ENCODE peak calls at places on chromosomes 11 and 22, in eight cellular contexts. L, Y, A, T, Q, G, R and E are unnamed samples.

GRCh38 chr11:63491614-63492372 is 826 bp upstream of the PLAAT5 start:
- DNase-seq in Q (no peak), A (no peak), G (peak; percentile 85), T (no peak), Y (no peak), R (no peak), L (peak; percentile 27), E (no peak)

GRCh38 chr11:78741794-78742193 is 167.1 kb upstream of the NARS2 start:
- DNase-seq in G (no peak), Q (no peak), T (no peak), Y (no peak), L (no peak), A (no peak), R (no peak), E (no peak)

GRCh38 chr22:49351761-49352221 is 475.9 kb downstream of the BRD1 start:
- DNase-seq in G (no peak), T (no peak), A (no peak), R (no peak), Y (no peak), L (no peak), Q (no peak), E (no peak)

GRCh38 chr11:43947815-43948214 is 5.4 kb downstream of the C11orf96 start:
- DNase-seq in L (no peak), R (peak; percentile 25), Y (no peak), T (no peak), A (no peak), Q (no peak), G (no peak), E (no peak)

GRCh38 chr22:46447906-46448669 is 89.3 kb downstream of the CELSR1 start:
- DNase-seq in T (no peak), L (no peak), R (no peak), A (no peak), Y (no peak), G (no peak), Q (no peak), E (no peak)

GRCh38 chr22:42431401-42432019 is 693 bp downstream of the NFAM1 start:
- DNase-seq in G (no peak), T (no peak), Y (no peak), A (no peak), L (no peak), R (no peak), Q (no peak), E (no peak)

GRCh38 chr11:119905162-119905561 is 176.2 kb upstream of the NECTIN1 start:
- DNase-seq in L (no peak), Y (no peak), T (no peak), R (no peak), G (no peak), Q (no peak), A (no peak), E (no peak)

GRCh38 chr11:62416596-62416995 is 2.2 kb upstream of the SCGB1A1 start:
- DNase-seq in Y (no peak), L (no peak), R (no peak), T (no peak), A (no peak), Q (no peak), G (no peak), E (no peak)

GRCh38 chr11:13874596-13874995 is 87.9 kb upstream of the SPON1 start:
- DNase-seq in T (no peak), Y (no peak), R (no peak), A (no peak), G (no peak), Q (no peak), L (no peak), E (no peak)

GRCh38 chr11:69293819-69294505 is at the start of gene MYEOV:
- DNase-seq in R (no peak), L (no peak), G (peak; percentile 38), Y (peak; percentile 14), T (peak; percentile 66), A (no peak), Q (no peak), E (no peak)

GRCh38 chr11:7575841-7576451 is 62.1 kb downstream of the PPFIBP2 start:
- DNase-seq in R (peak; percentile 74), A (no peak), T (no peak), G (no peak), Y (no peak), Q (no peak), L (peak; percentile 24), E (no peak)

GRCh38 chr11:6403539-6403938 is 13.3 kb downstream of the SMPD1 start:
- DNase-seq in T (no peak), Q (no peak), A (no peak), G (no peak), Y (no peak), R (no peak), L (no peak), E (no peak)

GRCh38 chr11:79439893-79440450 is 858 bp downstream of the TENM4 start:
- DNase-seq in Q (no peak), L (no peak), Y (no peak), A (no peak), T (no peak), R (no peak), G (no peak), E (no peak)

GRCh38 chr11:70669871-70670683 is 271.7 kb downstream of the CTTN start:
- DNase-seq in T (no peak), L (no peak), A (no peak), R (no peak), Q (no peak), Y (no peak), G (no peak), E (no peak)

GRCh38 chr11:80873309-80873999 is 1432.6 kb upstream of the TENM4 start:
- DNase-seq in G (peak; percentile 76), A (no peak), R (no peak), Q (no peak), Y (no peak), L (no peak), T (no peak), E (no peak)

GRCh38 chr11:106695506-106695905 is 322.8 kb downstream of the GUCY1A2 start:
- DNase-seq in R (no peak), G (peak; percentile 81), Y (no peak), A (no peak), Q (no peak), L (no peak), T (peak; percentile 5), E (no peak)

GRCh38 chr11:22624742-22625447 is 728 bp downstream of the FANCF start:
- DNase-seq in L (peak; percentile 68), T (peak; percentile 62), G (peak; percentile 56), R (no peak), A (peak; percentile 33), Y (peak; percentile 45), Q (peak; percentile 66), E (peak; percentile 54)

GRCh38 chr22:37784829-37785495 is 22.8 kb upstream of the GCAT start:
- DNase-seq in Y (no peak), Q (no peak), T (no peak), A (no peak), R (no peak), G (no peak), L (no peak), E (no peak)

GRCh38 chr11:125593113-125593761 is 585 bp downstream of the STT3A start:
- DNase-seq in Y (no peak), Q (no peak), T (peak; percentile 74), R (peak; percentile 26), A (no peak), G (peak; percentile 39), L (peak; percentile 39), E (no peak)

GRCh38 chr11:126172596-126173038 is 38.8 kb downstream of the RPUSD4 start:
- DNase-seq in R (no peak), A (no peak), G (peak; percentile 13), T (no peak), Q (no peak), Y (no peak), L (no peak), E (no peak)

GRCh38 chr11:133714471-133715375 is 130.6 kb downstream of the SPATA19 start:
- DNase-seq in Y (no peak), G (no peak), R (no peak), Q (no peak), A (no peak), L (no peak), T (no peak), E (no peak)

GRCh38 chr11:19359425-19360000 is 118.8 kb upstream of the E2F8 start:
- DNase-seq in L (no peak), T (peak; percentile 6), Y (no peak), Q (no peak), G (peak; percentile 60), A (no peak), R (peak; percentile 24), E (no peak)

GRCh38 chr11:4751201-4751600 is 18.5 kb downstream of the OR51F1 start:
- DNase-seq in A (no peak), T (no peak), G (no peak), L (no peak), R (no peak), Y (no peak), Q (no peak), E (no peak)

GRCh38 chr11:79896258-79896657 is 455.4 kb upstream of the TENM4 start:
- DNase-seq in Q (no peak), A (no peak), Y (no peak), L (no peak), G (no peak), T (no peak), R (no peak), E (no peak)

GRCh38 chr22:17743661-17744411 is 30.4 kb downstream of the BID start:
- DNase-seq in L (no peak), R (no peak), Y (no peak), A (no peak), T (no peak), G (no peak), Q (no peak), E (no peak)

GRCh38 chr11:62804310-62805043 is 763 bp downstream of the NXF1 start:
- DNase-seq in Y (no peak), Q (no peak), A (no peak), L (peak; percentile 29), R (peak; percentile 71), T (peak; percentile 58), G (peak; percentile 61), E (no peak)

GRCh38 chr22:46726066-46726985 is 11.7 kb downstream of the CERK start:
- DNase-seq in T (no peak), L (no peak), Q (no peak), R (peak; percentile 54), Y (no peak), A (no peak), G (no peak), E (no peak)

GRCh38 chr11:117826832-117827231 is 2.3 kb upstream of the FXYD2 start:
- DNase-seq in Y (no peak), A (no peak), T (no peak), G (no peak), R (no peak), L (no peak), Q (no peak), E (no peak)

GRCh38 chr22:19105867-19106802 is 16.1 kb downstream of the DGCR2 start:
- DNase-seq in G (no peak), Q (no peak), L (peak; percentile 31), T (no peak), A (peak; percentile 26), R (no peak), Y (peak; percentile 51), E (peak; percentile 50)

GRCh38 chr22:20239951-20240773 is 28.0 kb downstream of the RTN4R start:
- DNase-seq in A (no peak), G (peak; percentile 39), Y (no peak), L (peak; percentile 51), R (no peak), T (no peak), Q (no peak), E (no peak)

GRCh38 chr11:7637447-7638157 is 35.7 kb downstream of the CYB5R2 start:
- DNase-seq in T (peak; percentile 56), Y (no peak), R (peak; percentile 48), G (peak; percentile 97), Q (no peak), A (no peak), L (no peak), E (no peak)

GRCh38 chr11:12653729-12654128 is 20.5 kb upstream of the TEAD1 start:
- DNase-seq in A (no peak), T (no peak), G (no peak), Q (no peak), L (no peak), R (no peak), Y (no peak), E (no peak)

GRCh38 chr22:29195118-29195963 is 10.4 kb upstream of the EMID1 start:
- DNase-seq in A (no peak), L (peak; percentile 44), Q (no peak), Y (no peak), T (no peak), G (no peak), R (no peak), E (no peak)

GRCh38 chr11:71988050-71988449 is 10.7 kb upstream of the IL18BP start:
- DNase-seq in L (no peak), Y (no peak), A (no peak), G (peak; percentile 83), Q (no peak), T (peak; percentile 56), R (no peak), E (no peak)